ENCODE peak calls at places on chromosomes 7 and 10, in seven cellular contexts. X is colonic mucosa, R is GM12865, E is astrocyte of the spinal cord, W is pancreas, Q is lung, T is fibroblast of lung. G is an unnamed sample.

GRCh38 chr7:134632937-134633540 is 13.6 kb upstream of the BPGM start:
- DNase-seq in X (no peak), R (peak; percentile 69), E (peak; percentile 58), W (no peak), Q (no peak), T (peak; percentile 65), G (no peak)

GRCh38 chr10:101044117-101044516 is 13.1 kb downstream of the SFXN3 start:
- DNase-seq in X (no peak), R (no peak), E (no peak), W (no peak), Q (no peak), T (no peak), G (no peak)

GRCh38 chr10:124659380-124659779 is 84.8 kb downstream of the FAM53B start:
- DNase-seq in X (no peak), R (peak; percentile 21), E (no peak), W (no peak), Q (no peak), T (no peak), G (no peak)

GRCh38 chr7:151400626-151401315 is 9.1 kb downstream of the WDR86 start:
- DNase-seq in X (no peak), R (peak; percentile 77), E (no peak), W (no peak), Q (no peak), T (no peak), G (no peak)

GRCh38 chr7:37065779-37066271 is 341.5 kb upstream of the AOAH start:
- DNase-seq in X (no peak), R (peak; percentile 70), E (peak; percentile 28), W (no peak), Q (no peak), T (no peak), G (no peak)

GRCh38 chr10:77416327-77417135 is 221.1 kb downstream of the KCNMA1 start:
- DNase-seq in X (no peak), R (peak; percentile 35), E (peak; percentile 90), W (peak; percentile 67), Q (no peak), T (peak; percentile 74), G (no peak)

GRCh38 chr10:72320676-72321247 is 34.0 kb downstream of the DNAJB12 start:
- DNase-seq in X (peak; percentile 70), R (peak; percentile 96), E (peak; percentile 98), W (no peak), Q (peak; percentile 72), T (peak; percentile 99), G (peak; percentile 88)

GRCh38 chr7:121994625-121995410 is 121.9 kb downstream of the PTPRZ1 start:
- DNase-seq in X (peak; percentile 68), R (peak; percentile 75), E (peak; percentile 84), W (peak; percentile 46), Q (peak; percentile 48), T (peak; percentile 84), G (peak; percentile 34)

GRCh38 chr10:125007436-125007835 is 65.5 kb downstream of the ZRANB1 start:
- DNase-seq in X (no peak), R (no peak), E (no peak), W (no peak), Q (no peak), T (no peak), G (no peak)

GRCh38 chr7:44218418-44219201 is 17.8 kb downstream of the YKT6 start:
- DNase-seq in X (no peak), R (no peak), E (no peak), W (no peak), Q (no peak), T (no peak), G (no peak)

GRCh38 chr10:3484306-3485187 is 300.5 kb downstream of the KLF6 start:
- DNase-seq in X (no peak), R (peak; percentile 89), E (peak; percentile 55), W (no peak), Q (no peak), T (peak; percentile 78), G (no peak)

GRCh38 chr10:62903828-62904227 is 87.7 kb upstream of the EGR2 start:
- DNase-seq in X (no peak), R (no peak), E (no peak), W (no peak), Q (no peak), T (peak; percentile 15), G (no peak)

GRCh38 chr7:108083980-108084379 is 46.2 kb downstream of the LAMB4 start:
- DNase-seq in X (no peak), R (no peak), E (no peak), W (no peak), Q (no peak), T (no peak), G (no peak)

GRCh38 chr7:157719008-157719682 is 382.3 kb downstream of the DNAJB6 start:
- DNase-seq in X (no peak), R (no peak), E (no peak), W (no peak), Q (no peak), T (no peak), G (no peak)

GRCh38 chr10:92567952-92568600 is 5.8 kb downstream of the IDE start:
- DNase-seq in X (no peak), R (peak; percentile 52), E (peak; percentile 68), W (no peak), Q (no peak), T (peak; percentile 55), G (no peak)

GRCh38 chr7:3028071-3028766 is 15.4 kb downstream of the CARD11 start:
- DNase-seq in X (no peak), R (peak; percentile 16), E (peak; percentile 63), W (peak; percentile 35), Q (no peak), T (peak; percentile 38), G (no peak)

GRCh38 chr7:6546852-6547251 is 4.4 kb downstream of the GRID2IP start:
- DNase-seq in X (no peak), R (no peak), E (no peak), W (no peak), Q (no peak), T (no peak), G (no peak)

GRCh38 chr10:93865794-93866193 is 28.0 kb upstream of the SLC35G1 start:
- DNase-seq in X (no peak), R (no peak), E (no peak), W (no peak), Q (no peak), T (no peak), G (no peak)

DNA sequence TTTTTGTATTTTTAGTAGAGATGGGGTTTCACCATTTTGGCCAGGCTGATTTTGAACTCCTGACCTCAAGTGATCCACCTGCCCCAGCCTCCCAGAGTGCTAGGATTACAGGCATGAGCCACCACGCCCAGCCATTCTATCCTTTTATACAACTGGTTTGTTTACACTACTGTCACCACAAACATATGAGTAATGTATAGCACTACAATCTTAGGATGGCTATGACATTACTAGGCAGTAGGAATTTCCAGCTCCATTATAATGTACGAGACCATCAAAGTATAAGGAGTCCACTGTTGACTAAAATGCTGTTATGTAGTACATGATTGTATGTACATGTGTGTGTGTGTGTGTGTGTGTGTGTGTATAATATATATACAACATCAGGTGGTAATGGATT is 1126.1 kb upstream of the LRRN3 start:
- DNase-seq in X (no peak), R (no peak), E (no peak), W (no peak), Q (no peak), T (peak; percentile 2), G (no peak)
- TF ChIP-seq CTCF in X (no peak), R (no peak), E (no peak), W (no peak), Q (no peak), T (no peak), G (no peak)

DNA sequence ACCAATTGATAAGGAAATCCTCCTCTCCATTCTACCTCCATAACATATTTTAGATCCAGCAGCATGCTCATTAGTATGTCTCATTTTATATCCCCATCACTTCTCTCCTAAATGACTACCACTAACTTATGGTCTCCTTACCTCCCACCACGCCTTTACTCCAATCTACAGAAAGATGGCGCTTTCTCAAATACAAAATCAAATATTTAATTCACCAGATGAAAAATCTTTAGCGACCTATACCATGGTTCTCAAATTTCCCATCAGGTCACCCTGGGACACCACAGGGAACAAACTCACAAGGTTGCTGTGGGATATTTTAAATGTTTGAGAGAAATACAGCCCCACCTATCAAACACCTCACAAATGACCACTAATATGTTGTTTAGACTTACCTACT is 27.0 kb upstream of the EBLN1 start:
- DNase-seq in X (no peak), R (no peak), E (no peak), W (no peak), Q (no peak), T (no peak), G (no peak)
- TF ChIP-seq CTCF in X (no peak), R (no peak), E (no peak), W (no peak), Q (no peak), T (peak; percentile 4), G (no peak)

GRCh38 chr7:1758417-1758858 is 88.4 kb downstream of the ELFN1 start:
- DNase-seq in X (no peak), R (peak; percentile 37), E (no peak), W (no peak), Q (no peak), T (peak; percentile 1), G (no peak)
- TF ChIP-seq CTCF in X (peak; percentile 12), R (peak; percentile 44), E (peak; percentile 30), W (no peak), Q (no peak), T (peak; percentile 26), G (peak; percentile 75)

DNA sequence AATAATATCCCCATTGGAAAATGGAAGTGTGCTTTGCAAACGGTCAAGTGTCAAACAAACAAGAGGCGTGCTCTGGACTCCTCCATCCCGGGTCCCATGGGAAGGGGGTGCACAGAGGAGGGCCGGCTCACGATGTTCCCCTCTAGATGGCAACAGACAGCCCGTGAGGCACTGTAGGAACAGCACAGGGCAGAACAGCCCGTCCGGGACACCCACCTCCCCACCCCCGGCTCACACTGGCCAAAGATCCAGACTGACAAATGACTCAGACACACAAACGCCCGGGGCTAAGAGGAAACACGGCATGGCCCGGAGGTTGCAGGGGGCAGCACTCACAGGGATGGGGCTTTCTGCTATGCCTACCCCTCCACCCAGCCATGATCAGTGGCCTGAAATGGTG is 4.9 kb upstream of the ELN start:
- DNase-seq in X (no peak), R (no peak), E (peak; percentile 52), W (no peak), Q (no peak), T (peak; percentile 43), G (no peak)
- TF ChIP-seq CTCF in X (no peak), R (no peak), E (peak; percentile 16), W (no peak), Q (no peak), T (no peak), G (no peak)

G was measured in D721Med.